ENCODE peak calls at places on chromosomes 4 and X, in nine cellular contexts. R is thyroid gland, Y is foreskin fibroblast, W is uterus, H is left lung, C is cardiac muscle cell, D is choroid plexus epithelial cell, L is ovary, E is A673. F is an unnamed sample.

GRCh38 chr4:6205584-6205965 is 5.2 kb upstream of the JAKMIP1 start:
- DNase-seq in R (no peak), Y (no peak), W (no peak), H (no peak), C (no peak), D (no peak), L (no peak), E (no peak), F (no peak)

GRCh38 chr4:139963708-139964107 is 190.3 kb downstream of the MAML3 start:
- DNase-seq in R (no peak), Y (no peak), W (no peak), H (no peak), C (no peak), D (no peak), L (no peak), E (no peak), F (no peak)

GRCh38 chr4:2793920-2794706 is 1.2 kb downstream of the SH3BP2 start:
- DNase-seq in R (peak; percentile 59), Y (peak; percentile 42), W (peak; percentile 27), H (peak; percentile 58), C (peak; percentile 75), D (peak; percentile 57), L (peak; percentile 46), E (no peak), F (peak; percentile 83)

GRCh38 chr4:6956087-6956433 is 46.4 kb downstream of the TBC1D14 start:
- DNase-seq in R (no peak), Y (no peak), W (no peak), H (no peak), C (no peak), D (no peak), L (peak; percentile 3), E (no peak), F (no peak)

GRCh38 chr4:123396294-123397275 is at the start of gene SPRY1:
- DNase-seq in R (peak; percentile 95), Y (peak; percentile 83), W (peak; percentile 89), H (peak; percentile 92), C (peak; percentile 98), D (peak; percentile 96), L (peak; percentile 75), E (peak; percentile 96), F (peak; percentile 79)

GRCh38 chrX:633655-634305 is 3.2 kb downstream of the SHOX start:
- DNase-seq in R (no peak), Y (no peak), W (no peak), H (no peak), C (no peak), D (no peak), L (no peak), E (no peak), F (no peak)

GRCh38 chr4:138401330-138401729 is 159.2 kb upstream of the SLC7A11 start:
- DNase-seq in R (peak; percentile 36), Y (no peak), W (peak; percentile 75), H (no peak), C (peak; percentile 19), D (peak; percentile 54), L (peak; percentile 58), E (no peak), F (peak; percentile 30)

GRCh38 chrX:31606796-31607195 is 535.0 kb upstream of the FTHL17 start:
- DNase-seq in R (no peak), Y (no peak), W (no peak), H (no peak), C (no peak), D (no peak), L (no peak), E (no peak), F (no peak)

GRCh38 chr4:4853371-4853823 is 6.1 kb upstream of the MSX1 start:
- DNase-seq in R (no peak), Y (no peak), W (no peak), H (peak; percentile 21), C (no peak), D (no peak), L (no peak), E (no peak), F (no peak)

GRCh38 chrX:103730147-103730546 is 19.4 kb downstream of the TMEM31 start:
- DNase-seq in R (no peak), Y (no peak), W (no peak), H (no peak), C (peak; percentile 30), D (no peak), L (no peak), E (no peak), F (no peak)

GRCh38 chrX:40891798-40892197 is 156.5 kb upstream of the MED14 start:
- DNase-seq in R (no peak), Y (no peak), W (no peak), H (no peak), C (no peak), D (no peak), L (no peak), E (no peak), F (no peak)

GRCh38 chr4:24644983-24645764 is 60.8 kb upstream of the DHX15 start:
- DNase-seq in R (no peak), Y (no peak), W (no peak), H (no peak), C (peak; percentile 28), D (no peak), L (no peak), E (no peak), F (no peak)

DNA sequence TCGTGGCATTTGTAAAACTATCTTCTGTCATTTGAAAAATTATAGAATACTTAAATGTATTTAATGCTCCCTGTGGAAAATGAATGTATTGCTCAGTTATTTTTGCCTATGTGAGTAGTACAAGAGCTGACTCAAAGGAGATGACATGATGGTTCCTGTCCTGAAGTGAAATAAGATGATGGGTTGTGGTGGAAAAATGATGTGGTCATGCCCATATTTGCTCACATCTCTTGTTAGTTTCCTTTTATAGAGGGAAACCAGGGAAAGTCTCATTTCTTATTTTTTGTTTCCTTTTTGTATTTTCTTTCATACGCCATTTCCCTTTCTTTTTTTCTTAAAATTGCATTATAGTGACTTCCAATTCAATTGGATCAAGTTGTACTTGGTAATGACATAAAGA is 23.7 kb downstream of the PLS3 start:
- DNase-seq in R (no peak), Y (no peak), W (no peak), H (no peak), C (peak; percentile 29), D (peak; percentile 56), L (no peak), E (no peak), F (no peak)
- H3K4me3 ChIP-seq in R (no peak overlapping the region), Y (no peak overlapping the region), W (no peak overlapping the region), H (no peak overlapping the region), C (no peak overlapping the region), D (no peak overlapping the region), L (no peak overlapping the region), E (no peak overlapping the region), F (no peak overlapping the region)

DNA sequence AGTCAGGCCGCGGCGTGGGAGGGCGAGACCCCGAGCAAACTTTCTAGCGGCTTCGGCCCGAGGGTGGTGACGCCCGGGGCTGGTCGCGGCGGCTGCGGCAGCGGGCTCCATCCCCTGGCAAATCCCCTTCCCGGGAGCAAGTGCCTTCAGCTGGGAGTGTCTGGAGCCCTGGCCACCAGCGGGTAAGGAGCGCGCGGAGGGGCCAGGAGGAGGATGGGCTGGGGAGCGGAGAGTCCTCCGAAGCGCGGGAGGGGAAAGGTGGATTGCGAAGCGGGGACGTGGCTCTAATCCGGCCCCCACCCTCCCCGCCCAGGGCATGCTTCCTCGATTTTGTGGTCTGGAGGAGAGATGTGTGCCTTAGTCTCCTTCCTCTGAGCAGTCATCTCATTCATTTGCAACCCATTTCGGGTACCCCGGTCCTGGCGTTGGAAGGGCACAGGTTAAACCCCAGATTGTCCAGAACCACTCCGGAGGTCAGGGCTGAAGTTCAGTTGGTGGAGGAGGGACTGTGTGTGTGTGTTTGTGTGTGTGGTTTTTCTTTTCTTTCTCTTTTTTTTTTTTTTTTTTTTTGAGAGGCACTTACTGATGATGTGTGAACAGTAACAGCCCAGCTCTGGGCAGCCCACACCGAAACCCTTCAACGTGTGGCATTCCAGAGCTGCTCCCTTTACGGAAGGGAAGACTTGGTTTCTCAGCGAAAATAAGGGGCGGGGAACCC is 499 bp downstream of the SGMS2 start:
- DNase-seq in R (peak; percentile 82), Y (peak; percentile 38), W (peak; percentile 46), H (peak; percentile 63), C (peak; percentile 65), D (peak; percentile 66), L (no peak), E (peak; percentile 55), F (peak; percentile 18)
- TF ChIP-seq CTCF in R (no peak), Y (no peak), W (no peak), H (no peak), C (no peak), D (no peak), L (no peak), E (no peak), F (no peak)

GRCh38 chr4:94970650-94971049 is 212.9 kb downstream of the BMPR1B start:
- DNase-seq in R (no peak), Y (no peak), W (no peak), H (no peak), C (no peak), D (no peak), L (no peak), E (no peak), F (no peak)

GRCh38 chr4:94978904-94979303 is 221.1 kb downstream of the BMPR1B start:
- DNase-seq in R (no peak), Y (no peak), W (no peak), H (no peak), C (peak; percentile 17), D (peak; percentile 85), L (no peak), E (no peak), F (no peak)

GRCh38 chr4:94976371-94977011 is 218.7 kb downstream of the BMPR1B start:
- DNase-seq in R (no peak), Y (peak; percentile 39), W (no peak), H (no peak), C (peak; percentile 75), D (peak; percentile 90), L (no peak), E (peak; percentile 20), F (peak; percentile 25)

GRCh38 chr4:94974773-94975172 is 217.0 kb downstream of the BMPR1B start:
- DNase-seq in R (no peak), Y (no peak), W (no peak), H (no peak), C (peak; percentile 57), D (peak; percentile 78), L (no peak), E (no peak), F (no peak)
- H3K4me3 ChIP-seq in R (no peak overlapping the region), Y (no peak overlapping the region), W (no peak overlapping the region), H (no peak overlapping the region), C (no peak overlapping the region), D (no peak overlapping the region), L (no peak overlapping the region), E (no peak overlapping the region), F (no peak overlapping the region)

DNA sequence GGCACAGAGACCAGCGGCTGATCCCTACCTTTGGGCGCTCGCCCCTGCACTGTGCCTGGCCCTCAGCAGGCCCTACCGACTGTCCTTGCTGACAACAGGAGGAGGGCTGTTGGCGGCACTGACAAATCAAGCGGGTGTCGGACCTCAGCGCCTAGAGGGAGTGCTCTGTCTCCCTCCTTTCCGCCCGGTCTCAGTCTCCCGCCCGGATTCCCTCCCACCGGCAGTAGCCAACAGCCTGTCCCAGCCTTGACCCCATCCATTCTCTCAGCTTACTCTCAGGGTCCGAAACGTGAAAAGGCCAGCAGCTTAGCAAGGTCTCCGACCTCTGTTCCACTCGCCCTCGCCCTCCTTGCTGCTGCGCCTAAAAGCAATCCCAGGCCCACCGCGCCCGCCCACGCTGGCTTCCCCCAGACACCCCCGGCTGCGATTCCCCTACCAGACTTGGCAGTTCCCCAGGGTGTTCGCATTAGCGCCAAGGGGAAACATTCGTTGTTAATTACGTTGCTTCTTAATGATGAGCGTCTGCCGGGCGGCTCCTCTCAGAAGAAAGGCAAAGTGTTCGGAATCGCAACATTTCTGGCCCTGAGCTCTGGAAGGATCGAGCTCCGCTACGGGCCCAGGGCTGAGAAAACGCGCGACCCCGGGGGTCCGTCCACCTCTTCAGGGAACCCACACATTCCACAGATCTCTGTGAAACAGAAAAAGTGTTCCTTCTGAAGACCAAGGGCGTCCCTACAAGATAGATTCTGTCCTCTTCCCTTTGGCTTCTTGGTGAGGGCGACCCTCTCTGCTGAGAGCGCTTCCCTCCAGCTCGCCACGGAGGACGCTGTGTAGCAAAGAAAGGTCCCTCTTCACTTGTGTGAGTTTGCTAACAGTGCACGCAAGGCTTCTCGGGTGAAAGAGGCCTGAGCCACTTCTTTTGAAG is 96.1 kb downstream of the SOWAHB start:
- DNase-seq in R (peak; percentile 19), Y (no peak), W (peak; percentile 35), H (no peak), C (peak; percentile 51), D (peak; percentile 63), L (peak; percentile 84), E (peak; percentile 71), F (no peak)
- TF ChIP-seq CTCF in R (no peak), Y (no peak), W (no peak), H (no peak), C (peak; percentile 18), D (peak; percentile 44), L (no peak), E (no peak), F (no peak)